ENCODE peak calls at places on chromosomes 2 and 18, in five cellular contexts. E is lower lobe of right lung, F is cardiac muscle cell, S is ascending aorta, X is GM23338. C is an unnamed sample.

GRCh38 chr2:194155406-194155805 is 1501.6 kb upstream of the SLC39A10 start:
- DNase-seq in E (no peak), F (no peak), S (no peak), X (no peak), C (no peak)

GRCh38 chr2:96505231-96505889 is at the start of gene NEURL3:
- DNase-seq in E (no peak), F (peak; percentile 24), S (peak; percentile 56), X (no peak), C (no peak)

GRCh38 chr2:30412392-30413321 is 34.4 kb upstream of the LCLAT1 start:
- DNase-seq in E (no peak), F (peak; percentile 70), S (no peak), X (no peak), C (no peak)

GRCh38 chr2:129876576-129876975 is 102.9 kb upstream of the RAB6C start:
- DNase-seq in E (no peak), F (no peak), S (peak; percentile 47), X (peak; percentile 9), C (peak; percentile 31)

GRCh38 chr18:61039251-61039650 is 294.0 kb upstream of the CDH20 start:
- DNase-seq in E (no peak), F (no peak), S (no peak), X (no peak), C (no peak)

GRCh38 chr2:232741972-232742371 is 34.4 kb downstream of the KCNJ13 start:
- DNase-seq in E (no peak), F (no peak), S (no peak), X (no peak), C (no peak)

GRCh38 chr2:190607014-190607597 is 41.8 kb upstream of the NAB1 start:
- DNase-seq in E (no peak), F (peak; percentile 90), S (no peak), X (no peak), C (no peak)

GRCh38 chr2:163736433-163737168 is 793 bp upstream of the FIGN start:
- DNase-seq in E (peak; percentile 52), F (peak; percentile 50), S (peak; percentile 71), X (peak; percentile 90), C (peak; percentile 75)

GRCh38 chr2:36539631-36540030 is 58.3 kb downstream of the FEZ2 start:
- DNase-seq in E (no peak), F (no peak), S (no peak), X (no peak), C (no peak)

GRCh38 chr2:108145551-108145950 is 94.2 kb upstream of the SULT1C3 start:
- DNase-seq in E (no peak), F (no peak), S (no peak), X (no peak), C (no peak)

GRCh38 chr2:233429175-233429897 is 75.0 kb downstream of the DGKD start:
- DNase-seq in E (no peak), F (no peak), S (peak; percentile 45), X (no peak), C (peak; percentile 40)

GRCh38 chr18:2935438-2936192 is 77.3 kb downstream of the LPIN2 start:
- DNase-seq in E (no peak), F (peak; percentile 30), S (no peak), X (no peak), C (no peak)

GRCh38 chr2:238096311-238097011 is 3.7 kb upstream of the ESPNL start:
- DNase-seq in E (no peak), F (no peak), S (no peak), X (peak; percentile 75), C (peak; percentile 55)

GRCh38 chr2:100580474-100581264 is 17.9 kb downstream of the PDCL3 start:
- DNase-seq in E (peak; percentile 70), F (no peak), S (peak; percentile 74), X (no peak), C (peak; percentile 69)

GRCh38 chr2:231245253-231246094 is 47.0 kb downstream of the ARMC9 start:
- DNase-seq in E (no peak), F (peak; percentile 13), S (no peak), X (no peak), C (no peak)

GRCh38 chr2:169892951-169893350 is 65.7 kb downstream of the UBR3 start:
- DNase-seq in E (no peak), F (no peak), S (no peak), X (no peak), C (no peak)

GRCh38 chr2:197294260-197294659 is 16.3 kb downstream of the ANKRD44 start:
- DNase-seq in E (no peak), F (no peak), S (no peak), X (no peak), C (no peak)
- H3K4me1 ChIP-seq in E (peaks cover 63% of the 10 kb centered on the region), F (no peaks in the 10 kb centered on the region), S (peaks cover 11% of the 10 kb centered on the region), X (no peaks in the 10 kb centered on the region), C (peaks cover 43% of the 10 kb centered on the region)

GRCh38 chr2:195343540-195343939 is 313.5 kb upstream of the SLC39A10 start:
- DNase-seq in E (no peak), F (no peak), S (no peak), X (no peak), C (no peak)
- H3K4me1 ChIP-seq in E (no peaks in the 10 kb centered on the region), F (no peaks in the 10 kb centered on the region), S (no peaks in the 10 kb centered on the region), X (no peaks in the 10 kb centered on the region), C (no peaks in the 10 kb centered on the region)

DNA sequence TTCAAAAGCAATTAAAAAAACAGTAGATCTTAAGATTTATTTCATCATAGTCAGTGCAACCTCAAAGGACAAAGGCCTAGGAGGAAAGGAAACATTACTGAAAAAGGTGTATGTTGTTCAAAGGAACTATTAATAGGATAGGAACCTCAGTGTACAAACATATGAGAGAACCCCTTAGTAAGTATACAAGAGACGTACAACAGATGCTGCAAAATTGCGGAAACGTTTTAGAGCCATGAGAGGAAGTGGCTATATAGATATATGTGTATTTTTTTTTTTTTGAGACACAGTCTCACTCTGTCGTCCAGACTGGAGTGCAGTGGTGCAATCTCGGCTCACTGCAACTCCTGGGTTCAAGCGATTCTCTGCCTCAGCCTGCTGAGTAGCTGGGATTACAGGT is 22.2 kb downstream of the PIK3C3 start:
- DNase-seq in E (no peak), F (no peak), S (no peak), X (no peak), C (no peak)
- H3K4me1 ChIP-seq in E (peaks cover 5% of the 10 kb centered on the region), F (peaks cover 16% of the 10 kb centered on the region), S (no peaks in the 10 kb centered on the region), X (no peaks in the 10 kb centered on the region), C (no peaks in the 10 kb centered on the region)

GRCh38 chr2:68252407-68253210 is at the start of gene PPP3R1:
- DNase-seq in E (peak; percentile 97), F (peak; percentile 99), S (peak; percentile 97), X (peak; percentile 95), C (peak; percentile 98)
- H3K4me1 ChIP-seq in E (peaks cover 56% of the 10 kb centered on the region), F (peaks cover 28% of the 10 kb centered on the region), S (peaks cover 36% of the 10 kb centered on the region), X (peaks cover 49% of the 10 kb centered on the region), C (peaks cover 43% of the 10 kb centered on the region)

GRCh38 chr2:71072492-71072891 is 4.0 kb downstream of the NAGK start:
- DNase-seq in E (no peak), F (no peak), S (no peak), X (no peak), C (no peak)

GRCh38 chr2:71069376-71069775 is 928 bp downstream of the NAGK start:
- DNase-seq in E (no peak), F (no peak), S (no peak), X (no peak), C (no peak)

GRCh38 chr2:71068218-71069035 is at the start of gene NAGK:
- DNase-seq in E (peak; percentile 98), F (peak; percentile 98), S (peak; percentile 98), X (peak; percentile 97), C (peak; percentile 99)

GRCh38 chr2:71071681-71072398 is 3.4 kb downstream of the NAGK start:
- DNase-seq in E (no peak), F (no peak), S (no peak), X (peak; percentile 47), C (no peak)

DNA sequence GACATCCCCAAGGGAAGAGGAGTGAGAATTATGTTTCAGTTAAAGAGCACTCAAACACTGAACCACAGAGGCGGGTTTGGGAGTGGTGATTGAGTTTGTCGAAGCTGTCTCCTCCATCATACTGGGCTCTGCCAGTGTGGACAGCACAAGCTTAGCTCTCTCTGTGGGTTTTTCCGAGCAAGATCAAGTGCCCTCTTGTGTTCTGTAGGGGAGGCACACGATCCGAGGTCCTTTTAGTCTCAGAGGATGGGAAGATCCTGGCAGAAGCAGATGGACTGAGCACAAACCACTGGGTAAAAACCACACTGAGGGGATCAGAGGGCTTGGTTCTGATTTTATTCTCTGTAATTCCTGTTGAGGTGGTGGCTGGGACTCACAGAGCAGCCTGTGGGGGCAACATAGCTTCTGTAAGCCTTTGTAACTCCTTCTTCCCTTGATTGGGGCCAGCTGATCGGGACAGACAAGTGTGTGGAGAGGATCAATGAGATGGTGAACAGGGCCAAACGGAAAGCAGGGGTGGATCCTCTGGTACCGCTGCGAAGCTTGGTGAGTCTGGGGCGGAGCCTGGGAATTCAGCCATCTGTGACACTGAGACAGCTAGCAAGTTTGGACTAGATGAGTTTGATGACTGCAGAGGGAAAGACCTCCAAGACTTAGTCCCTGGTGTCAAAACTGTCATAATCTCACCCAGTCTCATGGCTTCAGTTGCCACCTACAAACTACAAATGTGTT is 2.0 kb downstream of the NAGK start:
- DNase-seq in E (no peak), F (peak; percentile 47), S (no peak), X (peak; percentile 73), C (no peak)
- H3K4me1 ChIP-seq in E (peaks cover 53% of the 10 kb centered on the region), F (peaks cover 5% of the 10 kb centered on the region), S (peaks cover 22% of the 10 kb centered on the region), X (peaks cover 13% of the 10 kb centered on the region), C (peaks cover 25% of the 10 kb centered on the region)

GRCh38 chr2:33502025-33502424 is 25.6 kb downstream of the RASGRP3 start:
- DNase-seq in E (no peak), F (no peak), S (no peak), X (no peak), C (no peak)

GRCh38 chr2:33498291-33498956 is 22.0 kb downstream of the RASGRP3 start:
- DNase-seq in E (no peak), F (no peak), S (no peak), X (no peak), C (no peak)

GRCh38 chr2:33496150-33496549 is 19.7 kb downstream of the RASGRP3 start:
- DNase-seq in E (no peak), F (no peak), S (no peak), X (no peak), C (no peak)

GRCh38 chr2:33497177-33497787 is 20.8 kb downstream of the RASGRP3 start:
- DNase-seq in E (no peak), F (peak; percentile 31), S (no peak), X (no peak), C (no peak)

GRCh38 chr2:33500177-33500576 is 23.7 kb downstream of the RASGRP3 start:
- DNase-seq in E (no peak), F (no peak), S (no peak), X (no peak), C (no peak)
- H3K4me1 ChIP-seq in E (peaks cover 16% of the 10 kb centered on the region), F (no peaks in the 10 kb centered on the region), S (no peaks in the 10 kb centered on the region), X (no peaks in the 10 kb centered on the region), C (peaks cover 12% of the 10 kb centered on the region)